ENCODE peak calls at places on chromosomes 13 and 19, in nine cellular contexts. I, V, T, Y, R, A, Z, F and Q are unnamed samples.

GRCh38 chr19:10503002-10503789 is at the start of gene KEAP1:
- DNase-seq in V (peak), Z (peak), A (no peak), F (no peak), Y (peak), T (peak), I (peak), R (no peak), Q (no peak)

GRCh38 chr13:59715591-59715990 is 448.1 kb downstream of the DIAPH3 start:
- DNase-seq in I (no peak), F (no peak), R (no peak), T (peak), A (no peak), Y (no peak), V (no peak), Z (no peak), Q (no peak)

GRCh38 chr13:77492982-77493381 is 42.5 kb upstream of the SCEL start:
- DNase-seq in F (no peak), A (no peak), I (peak), Y (no peak), T (peak), R (no peak), Z (peak), V (no peak), Q (no peak)

GRCh38 chr19:45469835-45470146 is 2.0 kb downstream of the FOSB start:
- DNase-seq in V (no peak), A (no peak), I (peak), T (no peak), F (no peak), Z (no peak), R (no peak), Y (no peak), Q (no peak)

GRCh38 chr19:46493236-46494114 is 2.2 kb downstream of the PNMA8B start:
- DNase-seq in F (no peak), R (peak), V (peak), Z (peak), A (no peak), Y (no peak), T (no peak), I (peak), Q (no peak)

GRCh38 chr19:17985037-17985818 is 18.3 kb downstream of the KCNN1 start:
- DNase-seq in F (no peak), Z (no peak), R (no peak), I (no peak), A (no peak), T (no peak), V (no peak), Y (no peak), Q (no peak)

GRCh38 chr13:30341815-30342570 is 34.6 kb upstream of the KATNAL1 start:
- DNase-seq in R (peak), Z (peak), A (peak), Y (peak), I (peak), V (no peak), T (peak), F (peak), Q (peak)

GRCh38 chr19:5943623-5944022 is 29.6 kb downstream of the CAPS start:
- DNase-seq in V (no peak), Z (peak), R (no peak), T (peak), F (no peak), I (no peak), Y (no peak), A (no peak), Q (no peak)

GRCh38 chr13:102870677-102871415 is 25.0 kb downstream of the ERCC5 start:
- DNase-seq in I (peak), V (peak), R (peak), F (peak), T (peak), Y (peak), A (no peak), Z (peak), Q (no peak)

GRCh38 chr13:83618966-83619365 is 263.3 kb downstream of the SLITRK1 start:
- DNase-seq in V (no peak), Y (no peak), T (peak), A (no peak), Z (peak), I (no peak), F (no peak), R (no peak), Q (no peak)

GRCh38 chr19:7781157-7781556 is 18.1 kb downstream of the CLEC4M start:
- DNase-seq in T (no peak), F (no peak), Y (no peak), Z (no peak), R (no peak), V (no peak), A (no peak), I (no peak), Q (no peak)

DNA sequence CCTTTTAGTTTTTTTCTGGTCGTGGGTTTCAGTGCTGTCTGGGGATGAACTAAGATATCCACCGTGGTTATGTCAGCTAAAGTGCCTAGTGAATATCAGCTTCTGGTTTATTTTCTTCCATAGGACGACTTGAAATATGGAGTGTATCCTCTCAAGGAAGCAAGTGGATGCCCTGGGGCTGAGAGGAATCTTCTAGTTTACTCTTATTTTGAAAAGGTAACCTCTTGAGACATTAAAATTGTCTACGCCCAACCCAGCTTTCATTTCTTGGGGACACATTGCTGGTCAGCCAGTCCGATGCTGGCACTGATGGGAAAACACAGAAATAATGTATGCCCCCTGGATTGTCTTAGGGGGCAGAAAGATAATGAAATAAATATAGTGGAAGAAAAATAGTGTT is 1.6 kb downstream of the ZNF431 start:
- DNase-seq in T (no peak), F (no peak), Y (no peak), I (no peak), A (no peak), R (no peak), V (no peak), Z (no peak), Q (no peak)
- H3K4me3 ChIP-seq in T (no peak), F (no peak), Y (no peak), I (no peak), A (no peak), R (no peak), V (peak), Z (no peak), Q (no peak)

DNA sequence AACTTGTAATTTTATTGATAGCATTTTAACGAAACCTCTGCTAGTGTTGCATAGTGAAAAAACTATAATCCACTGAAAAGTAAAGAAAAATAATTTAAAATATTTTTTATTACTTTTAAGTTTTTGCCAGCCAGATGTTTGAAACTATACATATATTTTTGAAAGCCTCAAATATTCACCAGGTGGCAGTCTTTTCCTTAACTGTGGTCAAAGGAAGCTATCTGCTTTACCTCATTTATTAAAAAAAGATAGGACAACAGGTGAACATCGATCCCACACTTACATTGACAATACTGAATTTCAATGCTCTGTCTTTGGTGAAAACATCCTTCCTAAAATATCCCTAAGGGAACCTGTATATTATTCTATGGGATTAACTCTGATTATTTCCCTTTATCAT is 100.5 kb downstream of the TRPC4 start:
- DNase-seq in Y (no peak), Z (no peak), I (no peak), A (no peak), R (no peak), V (no peak), F (no peak), T (peak), Q (no peak)
- TF ChIP-seq CTCF in Y (no peak), Z (peak), I (peak), A (no peak), R (no peak), V (peak), F (no peak), T (peak), Q (peak)

GRCh38 chr13:41004875-41005693 is 14.0 kb downstream of the ELF1 start:
- DNase-seq in T (peak), F (no peak), Y (no peak), V (no peak), A (no peak), I (no peak), Z (no peak), R (no peak), Q (no peak)

GRCh38 chr13:41007359-41008118 is 11.6 kb downstream of the ELF1 start:
- DNase-seq in R (no peak), A (no peak), I (no peak), Z (no peak), V (no peak), Y (no peak), F (no peak), T (no peak), Q (no peak)

GRCh38 chr13:41005709-41006108 is 13.4 kb downstream of the ELF1 start:
- DNase-seq in A (no peak), F (no peak), V (no peak), Y (no peak), I (no peak), R (no peak), T (no peak), Z (no peak), Q (no peak)

GRCh38 chr13:41006951-41007350 is 12.2 kb downstream of the ELF1 start:
- DNase-seq in A (no peak), Z (no peak), I (no peak), V (no peak), F (no peak), Y (no peak), R (no peak), T (no peak), Q (no peak)

DNA sequence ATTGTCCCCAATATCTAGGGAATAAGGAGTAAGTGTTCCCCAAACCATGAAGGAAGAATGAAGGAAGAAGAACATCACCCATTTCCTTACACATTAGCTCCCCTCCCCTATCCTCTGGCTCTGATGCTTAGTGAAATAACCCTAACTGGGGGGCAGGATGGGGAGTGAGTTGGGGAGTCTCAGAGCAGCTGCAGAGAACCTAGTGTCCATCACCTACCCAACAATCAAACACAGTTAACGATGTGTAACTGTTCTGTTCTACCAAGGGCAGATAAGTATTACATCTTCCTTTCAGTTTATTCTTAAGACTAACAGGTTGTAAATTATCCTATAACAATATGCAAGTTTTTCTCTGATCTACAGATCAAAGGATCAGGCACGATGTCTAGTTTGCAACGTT is 12.8 kb downstream of the ELF1 start:
- DNase-seq in F (no peak), A (no peak), V (no peak), R (no peak), T (no peak), I (no peak), Z (no peak), Y (no peak), Q (no peak)
- H3K4me3 ChIP-seq in F (no peak), A (no peak), V (no peak), R (no peak), T (no peak), I (no peak), Z (no peak), Y (no peak), Q (no peak)

GRCh38 chr13:23876265-23876664 is 12.9 kb downstream of the MIPEP start:
- DNase-seq in F (no peak), Z (peak), Y (no peak), T (peak), A (no peak), R (no peak), V (no peak), I (peak), Q (no peak)
- TF ChIP-seq CTCF in F (no peak), Z (peak), Y (peak), T (peak), A (peak), R (peak), V (peak), I (peak), Q (peak)

GRCh38 chr19:37950471-37951175 is 43.6 kb downstream of the SIPA1L3 start:
- DNase-seq in V (no peak), F (no peak), R (no peak), Z (no peak), I (no peak), A (no peak), T (no peak), Y (no peak), Q (no peak)
- H3K4me3 ChIP-seq in V (no peak), F (no peak), R (no peak), Z (no peak), I (no peak), A (no peak), T (no peak), Y (no peak), Q (no peak)

GRCh38 chr19:50465986-50466771 is 10.1 kb upstream of the EMC10 start:
- DNase-seq in Z (no peak), A (peak), R (peak), Y (peak), T (no peak), I (peak), F (no peak), V (peak), Q (no peak)
- TF ChIP-seq CTCF in Z (no peak), A (no peak), R (peak), Y (no peak), T (peak), I (no peak), F (no peak), V (peak), Q (no peak)

GRCh38 chr19:4365341-4365740 is 22.0 kb downstream of the MPND start:
- DNase-seq in R (no peak), F (no peak), I (no peak), A (no peak), T (no peak), Y (peak), V (peak), Z (no peak), Q (no peak)
- H3K4me3 ChIP-seq in R (no peak), F (no peak), I (no peak), A (no peak), T (no peak), Y (no peak), V (no peak), Z (no peak), Q (no peak)

DNA sequence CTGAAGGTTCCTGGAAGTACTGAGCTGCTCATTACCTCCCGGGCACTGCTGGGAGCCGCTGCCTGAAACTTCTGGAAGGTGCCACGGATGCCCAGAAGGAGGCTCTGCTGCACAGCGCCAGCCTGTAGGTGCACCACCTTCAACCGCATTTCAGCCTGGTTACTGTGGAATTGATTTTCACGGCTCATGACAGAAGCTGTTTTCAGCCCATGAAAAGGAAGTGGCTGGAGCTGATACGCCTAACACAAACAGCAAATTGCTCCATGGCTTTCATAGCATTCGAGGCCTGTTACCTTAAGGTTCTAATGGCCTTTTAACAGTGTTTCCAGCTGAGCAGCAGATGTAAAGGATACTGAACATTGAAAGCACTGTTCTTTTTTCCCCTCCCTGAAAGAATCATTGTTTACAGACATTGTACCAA is 22.0 kb downstream of the GPC6 start:
- DNase-seq in V (peak), I (peak), Y (no peak), Z (peak), A (no peak), F (no peak), R (no peak), T (peak), Q (no peak)
- TF ChIP-seq CTCF in V (peak), I (peak), Y (no peak), Z (peak), A (no peak), F (no peak), R (no peak), T (peak), Q (peak)

GRCh38 chr19:39558623-39559117 is 18.7 kb upstream of the EID2 start:
- DNase-seq in I (no peak), R (no peak), F (no peak), Y (no peak), Z (no peak), V (no peak), T (no peak), A (no peak), Q (no peak)
- H3K4me3 ChIP-seq in I (no peak), R (no peak), F (no peak), Y (no peak), Z (no peak), V (no peak), T (no peak), A (no peak), Q (no peak)

GRCh38 chr13:37608750-37609339 is 10.3 kb upstream of the POSTN start:
- DNase-seq in R (no peak), A (no peak), T (peak), I (no peak), F (no peak), Y (no peak), Z (no peak), V (no peak), Q (no peak)
- TF ChIP-seq CTCF in R (peak), A (no peak), T (peak), I (peak), F (peak), Y (no peak), Z (peak), V (peak), Q (peak)